ENCODE peak calls at places on chromosomes 6 and 20, in nine cellular contexts. F, D, X, Y, E, M, H, N and G are unnamed samples.

GRCh38 chr20:19676202-19676601 is 81.9 kb upstream of the RIN2 start:
- DNase-seq in E (no peak), Y (no peak), N (no peak), M (no peak), X (no peak), F (no peak), H (no peak), D (no peak), G (no peak)

GRCh38 chr6:115214283-115214682 is 846.4 kb downstream of the FRK start:
- DNase-seq in M (no peak), Y (no peak), N (no peak), X (no peak), E (no peak), F (no peak), H (no peak), D (no peak), G (no peak)

GRCh38 chr20:54108817-54109216 is 38.4 kb upstream of the BCAS1 start:
- DNase-seq in X (no peak), N (no peak), D (no peak), E (no peak), H (no peak), F (no peak), Y (no peak), M (no peak), G (no peak)

GRCh38 chr6:51842066-51842465 is 245.3 kb downstream of the PKHD1 start:
- DNase-seq in H (no peak), N (no peak), D (no peak), Y (no peak), M (no peak), E (no peak), X (no peak), F (no peak), G (no peak)

GRCh38 chr6:119076173-119076965 is 2.1 kb downstream of the FAM184A start:
- DNase-seq in F (no peak), E (no peak), X (peak; percentile 22), D (no peak), N (peak; percentile 8), H (no peak), Y (no peak), M (no peak), G (no peak)

GRCh38 chr6:26284537-26285142 is 80.4 kb upstream of the BTN3A2 start:
- DNase-seq in X (peak; percentile 86), M (no peak), D (no peak), E (peak; percentile 41), F (no peak), Y (peak; percentile 92), N (peak; percentile 67), H (peak; percentile 55), G (peak; percentile 74)

GRCh38 chr6:16731503-16732018 is 29.7 kb downstream of the ATXN1 start:
- DNase-seq in N (peak; percentile 44), Y (no peak), F (no peak), M (no peak), D (no peak), X (peak; percentile 94), E (no peak), H (no peak), G (no peak)

GRCh38 chr6:104736545-104736944 is 123.2 kb downstream of the HACE1 start:
- DNase-seq in E (no peak), Y (no peak), X (no peak), F (no peak), N (no peak), H (no peak), D (no peak), M (no peak), G (no peak)

GRCh38 chr20:20073851-20074252 is 21.5 kb downstream of the CFAP61 start:
- DNase-seq in N (no peak), X (no peak), F (no peak), Y (no peak), M (no peak), D (no peak), H (no peak), E (peak; percentile 44), G (no peak)

GRCh38 chr20:56268536-56268935 is 20.0 kb downstream of the MC3R start:
- DNase-seq in E (no peak), F (no peak), H (no peak), M (no peak), D (no peak), N (no peak), Y (no peak), X (no peak), G (no peak)

GRCh38 chr6:119158057-119158848 is 79.8 kb upstream of the FAM184A start:
- DNase-seq in F (no peak), H (no peak), Y (no peak), D (no peak), N (no peak), X (no peak), M (no peak), E (no peak), G (peak; percentile 44)

GRCh38 chr20:53387983-53388675 is 205.5 kb downstream of the ZNF217 start:
- DNase-seq in X (peak; percentile 81), E (no peak), M (no peak), N (peak; percentile 20), Y (no peak), D (no peak), H (no peak), F (no peak), G (no peak)

GRCh38 chr6:1856381-1856780 is 246.7 kb downstream of the FOXC1 start:
- DNase-seq in M (no peak), N (no peak), Y (no peak), E (no peak), D (no peak), X (no peak), H (peak; percentile 52), F (peak; percentile 19), G (peak; percentile 75)

GRCh38 chr20:56859751-56860366 is 230.8 kb downstream of the TFAP2C start:
- DNase-seq in D (no peak), M (no peak), X (no peak), F (no peak), Y (no peak), H (no peak), N (no peak), E (peak; percentile 50), G (no peak)

GRCh38 chr6:37177083-37177949 is 7.4 kb downstream of the PIM1 start:
- DNase-seq in F (no peak), D (no peak), M (no peak), X (no peak), H (no peak), N (no peak), Y (no peak), E (no peak), G (no peak)

GRCh38 chr6:33983109-33983475 is 162.8 kb downstream of the GRM4 start:
- DNase-seq in E (no peak), N (no peak), Y (peak; percentile 51), D (no peak), M (no peak), X (no peak), H (peak; percentile 50), F (no peak), G (peak; percentile 1)